ENCODE peak calls at places on chromosomes 4 and X, in four cellular contexts. G, D, K and W are unnamed samples.

GRCh38 chr4:122364700-122365404 is 14.0 kb upstream of the ADAD1 start:
- DNase-seq in G (peak; percentile 10), D (no peak), K (no peak), W (no peak)

GRCh38 chr4:154623995-154624394 is 11.5 kb upstream of the FGG start:
- DNase-seq in G (no peak), D (no peak), K (no peak), W (no peak)

GRCh38 chr4:25827373-25827772 is 35.4 kb downstream of the SEL1L3 start:
- DNase-seq in G (no peak), D (no peak), K (no peak), W (no peak)

GRCh38 chr4:129233691-129234090 is 137.7 kb downstream of the C4orf33 start:
- DNase-seq in G (no peak), D (no peak), K (no peak), W (no peak)

GRCh38 chrX:39896951-39897740 is 200.6 kb downstream of the BCOR start:
- DNase-seq in G (no peak), D (no peak), K (peak; percentile 57), W (peak; percentile 61)

GRCh38 chrX:144946696-144947095 is 300.6 kb upstream of the SPANXN1 start:
- DNase-seq in G (no peak), D (no peak), K (no peak), W (no peak)

GRCh38 chrX:11792461-11793421 is 34.7 kb downstream of the MSL3 start:
- DNase-seq in G (peak; percentile 22), D (peak; percentile 8), K (no peak), W (no peak)

GRCh38 chr4:165440415-165440882 is 61.6 kb downstream of the CPE start:
- DNase-seq in G (no peak), D (no peak), K (peak; percentile 82), W (no peak)

GRCh38 chr4:73127839-73128448 is 58.4 kb upstream of the COX18 start:
- DNase-seq in G (no peak), D (no peak), K (peak; percentile 62), W (peak; percentile 2)

GRCh38 chrX:67725471-67725870 is 181.7 kb downstream of the AR start:
- DNase-seq in G (no peak), D (no peak), K (no peak), W (no peak)